ENCODE peak calls at places on chromosome 9, in eight cellular contexts. R is HFFc6; B is hepatocyte; E is MCF 10A; J is fibroblast of lung; Y is CD4-positive, alpha-beta T cell; P is neural crest cell; F is activated CD8-positive, alpha-beta T cell treated with anti-CD3 and anti-CD28 coated beads for 36 hours. M is an unnamed sample.

GRCh38 chr9:131776473-131776872 is 36.6 kb upstream of the RAPGEF1 start:
- DNase-seq in R (no peak), B (peak; percentile 66), E (peak; percentile 50), J (peak; percentile 44), Y (no peak), P (peak; percentile 61), F (peak; percentile 70), M (peak; percentile 94)

GRCh38 chr9:94656190-94656589 is 16.9 kb upstream of the FBP1 start:
- DNase-seq in R (no peak), B (no peak), E (no peak), J (no peak), Y (peak; percentile 37), P (no peak), F (peak; percentile 76), M (no peak)

GRCh38 chr9:137724114-137724445 is 105.3 kb downstream of the EHMT1 start:
- DNase-seq in R (no peak), B (peak; percentile 63), E (peak; percentile 45), J (no peak), Y (no peak), P (no peak), F (peak; percentile 36), M (no peak)

GRCh38 chr9:32956606-32957005 is 44.8 kb downstream of the APTX start:
- DNase-seq in R (no peak), B (no peak), E (no peak), J (no peak), Y (no peak), P (no peak), F (no peak), M (no peak)

GRCh38 chr9:83707518-83707767 is 315 bp downstream of the UBQLN1 start:
- DNase-seq in R (peak; percentile 76), B (no peak), E (peak; percentile 77), J (no peak), Y (no peak), P (no peak), F (peak; percentile 84), M (no peak)

GRCh38 chr9:33719581-33720374 is 75.6 kb upstream of the PRSS3 start:
- DNase-seq in R (peak; percentile 15), B (no peak), E (peak; percentile 43), J (no peak), Y (peak; percentile 34), P (peak; percentile 35), F (peak; percentile 54), M (peak; percentile 55)

GRCh38 chr9:106916491-106917235 is 53.7 kb downstream of the ZNF462 start:
- DNase-seq in R (peak; percentile 80), B (peak; percentile 87), E (peak; percentile 85), J (peak; percentile 63), Y (no peak), P (no peak), F (no peak), M (no peak)

GRCh38 chr9:127204771-127205470 is 59.7 kb upstream of the GARNL3 start:
- DNase-seq in R (peak; percentile 38), B (peak; percentile 43), E (peak; percentile 69), J (peak; percentile 47), Y (no peak), P (no peak), F (peak; percentile 30), M (no peak)

GRCh38 chr9:12464910-12465512 is 228.2 kb upstream of the TYRP1 start:
- DNase-seq in R (peak; percentile 3), B (peak; percentile 53), E (peak; percentile 38), J (peak; percentile 38), Y (no peak), P (peak; percentile 35), F (no peak), M (peak; percentile 18)

GRCh38 chr9:121169094-121169601 is 32.5 kb downstream of the RAB14 start:
- DNase-seq in R (peak; percentile 18), B (no peak), E (peak; percentile 33), J (peak; percentile 20), Y (no peak), P (no peak), F (peak; percentile 25), M (no peak)

GRCh38 chr9:114551750-114552685 is 35.6 kb upstream of the ATP6V1G1 start:
- DNase-seq in R (peak; percentile 99), B (peak; percentile 94), E (peak; percentile 97), J (peak; percentile 98), Y (no peak), P (no peak), F (no peak), M (peak; percentile 44)

GRCh38 chr9:131276891-131277672 is 772 bp upstream of the FAM78A start:
- DNase-seq in R (no peak), B (no peak), E (no peak), J (no peak), Y (peak; percentile 53), P (no peak), F (peak; percentile 54), M (peak; percentile 59)

GRCh38 chr9:4862506-4863250 is 69.9 kb downstream of the RCL1 start:
- DNase-seq in R (no peak), B (no peak), E (no peak), J (peak; percentile 19), Y (no peak), P (no peak), F (no peak), M (no peak)

GRCh38 chr9:131657456-131657855 is 82.4 kb downstream of the RAPGEF1 start:
- DNase-seq in R (no peak), B (no peak), E (no peak), J (no peak), Y (no peak), P (no peak), F (peak; percentile 48), M (no peak)

GRCh38 chr9:120996409-120996808 is 53.7 kb downstream of the C5 start:
- DNase-seq in R (no peak), B (no peak), E (no peak), J (no peak), Y (no peak), P (no peak), F (no peak), M (no peak)

GRCh38 chr9:69951411-69951810 is 92.2 kb upstream of the MAMDC2 start:
- DNase-seq in R (peak; percentile 61), B (no peak), E (no peak), J (peak; percentile 68), Y (no peak), P (no peak), F (no peak), M (no peak)

GRCh38 chr9:110691002-110691549 is 22.5 kb downstream of the MUSK start:
- DNase-seq in R (peak; percentile 9), B (no peak), E (no peak), J (peak; percentile 27), Y (no peak), P (no peak), F (no peak), M (no peak)

GRCh38 chr9:21392270-21392669 is 7.1 kb upstream of the IFNA2 start:
- DNase-seq in R (peak; percentile 50), B (peak; percentile 19), E (peak; percentile 11), J (no peak), Y (no peak), P (no peak), F (peak; percentile 18), M (no peak)

GRCh38 chr9:29144476-29144875 is 1571.2 kb upstream of the C9orf72 start:
- DNase-seq in R (no peak), B (no peak), E (no peak), J (no peak), Y (no peak), P (no peak), F (no peak), M (no peak)

GRCh38 chr9:6552738-6553121 is 92.8 kb downstream of the GLDC start:
- DNase-seq in R (peak; percentile 20), B (no peak), E (no peak), J (peak; percentile 52), Y (no peak), P (no peak), F (no peak), M (no peak)

GRCh38 chr9:34328500-34328982 is 527 bp downstream of the KIF24 start:
- DNase-seq in R (no peak), B (no peak), E (peak; percentile 50), J (peak; percentile 8), Y (no peak), P (no peak), F (no peak), M (no peak)

GRCh38 chr9:101299901-101300300 is 84.9 kb downstream of the BAAT start:
- DNase-seq in R (no peak), B (no peak), E (no peak), J (no peak), Y (no peak), P (no peak), F (no peak), M (no peak)

GRCh38 chr9:129773262-129774048 is 20.6 kb upstream of the PTGES start:
- DNase-seq in R (peak; percentile 85), B (no peak), E (peak; percentile 100), J (peak; percentile 95), Y (no peak), P (no peak), F (no peak), M (no peak)

DNA sequence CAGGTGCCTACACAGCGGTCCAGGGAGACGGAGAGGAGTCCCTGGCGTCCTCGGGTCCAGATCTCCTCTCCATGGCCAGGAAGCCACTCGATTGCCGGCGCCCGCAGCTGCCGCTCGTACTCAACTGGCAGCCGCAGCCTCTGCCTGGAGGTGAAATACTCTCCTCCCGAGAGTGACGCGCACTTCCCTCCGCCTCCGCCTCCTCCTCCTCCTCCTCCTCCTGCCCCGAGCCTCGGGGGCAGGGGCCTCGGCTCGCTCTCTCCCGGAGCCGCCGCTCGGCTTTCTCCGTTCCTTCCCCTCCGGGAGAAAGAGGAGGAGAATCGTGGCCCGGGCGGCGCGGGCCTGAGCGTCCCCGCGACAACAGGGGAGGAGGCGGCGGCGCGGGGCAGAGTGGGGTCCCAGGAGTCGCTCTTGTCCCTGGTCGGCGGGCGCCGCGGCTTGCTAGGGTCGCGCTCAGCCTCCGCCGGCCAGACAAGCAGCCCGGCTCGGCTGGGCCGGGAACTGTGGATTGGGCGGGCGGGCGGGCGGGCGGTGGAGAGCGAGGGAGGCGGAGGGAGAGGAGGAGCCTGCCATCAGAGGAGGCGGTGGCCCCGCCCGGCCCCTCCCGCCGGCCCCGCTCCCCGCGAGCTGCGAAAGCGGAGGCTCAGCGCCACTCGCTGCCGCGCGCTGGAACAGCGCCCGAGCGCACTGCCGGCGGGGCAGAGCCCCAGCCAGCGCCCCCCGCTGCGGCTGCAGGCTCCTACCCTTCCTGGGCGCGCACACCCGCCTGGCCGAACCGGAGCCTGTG is at the start of gene CEMIP2:
- DNase-seq in R (peak; percentile 89), B (peak; percentile 96), E (peak; percentile 93), J (peak; percentile 90), Y (peak; percentile 89), P (peak; percentile 74), F (peak; percentile 91), M (peak; percentile 90)
- TF ChIP-seq CTCF in R (peak; percentile 55), B (peak; percentile 61), E (peak; percentile 41), J (no peak), Y (peak; percentile 58), P (peak; percentile 60), F (no peak), M (peak; percentile 17)

GRCh38 chr9:36492849-36493248 is 79.8 kb upstream of the MELK start:
- DNase-seq in R (no peak), B (no peak), E (no peak), J (no peak), Y (no peak), P (no peak), F (peak; percentile 35), M (no peak)
- TF ChIP-seq CTCF in R (no peak), B (no peak), E (no peak), J (no peak), Y (no peak), P (no peak), F (no peak), M (no peak)

GRCh38 chr9:122356627-122357026 is 14.2 kb upstream of the PTGS1 start:
- DNase-seq in R (no peak), B (no peak), E (no peak), J (no peak), Y (no peak), P (no peak), F (no peak), M (no peak)
- TF ChIP-seq CTCF in R (peak; percentile 63), B (peak; percentile 25), E (no peak), J (peak; percentile 41), Y (no peak), P (peak; percentile 45), F (peak; percentile 19), M (peak; percentile 43)

GRCh38 chr9:38392235-38393127 is at the start of gene ALDH1B1:
- DNase-seq in R (peak; percentile 75), B (peak; percentile 94), E (peak; percentile 84), J (peak; percentile 78), Y (peak; percentile 61), P (peak; percentile 80), F (peak; percentile 74), M (peak; percentile 91)
- TF ChIP-seq CTCF in R (peak; percentile 46), B (peak; percentile 37), E (no peak), J (peak; percentile 36), Y (no peak), P (peak; percentile 24), F (no peak), M (no peak)

M was measured in nephron progenitor cell.